ENCODE peak calls at places on chromosomes 7 and 10, in four cellular contexts. K is T-helper 2 cell; J is activated CD4-positive, alpha-beta T cell treated with anti-CD3 and anti-CD28 coated beads for 24 hours; Z is ELR. E is an unnamed sample.

GRCh38 chr10:37960738-37961137 is 15.7 kb downstream of the ZNF25 start:
- DNase-seq in K (no peak), J (no peak), Z (no peak), E (no peak)

GRCh38 chr10:49410365-49411074 is 14.6 kb upstream of the DRGX start:
- DNase-seq in K (no peak), J (no peak), Z (no peak), E (peak)

GRCh38 chr7:45147858-45148652 is 9.5 kb upstream of the RAMP3 start:
- DNase-seq in K (no peak), J (no peak), Z (no peak), E (no peak)

GRCh38 chr10:119203006-119203405 is 4.4 kb upstream of the GRK5 start:
- DNase-seq in K (no peak), J (no peak), Z (peak), E (peak)

GRCh38 chr10:90734415-90734814 is 123.4 kb downstream of the HTR7 start:
- DNase-seq in K (no peak), J (no peak), Z (no peak), E (no peak)

GRCh38 chr7:118104812-118105441 is 79.0 kb upstream of the LSM8 start:
- DNase-seq in K (no peak), J (no peak), Z (peak), E (peak)

GRCh38 chr7:13090959-13091358 is 403.5 kb downstream of the ARL4A start:
- DNase-seq in K (no peak), J (no peak), Z (no peak), E (no peak)

GRCh38 chr10:85138046-85138445 is 809.7 kb downstream of the CCSER2 start:
- DNase-seq in K (no peak), J (no peak), Z (no peak), E (no peak)

GRCh38 chr10:78852856-78853255 is 215.9 kb upstream of the ZMIZ1 start:
- DNase-seq in K (no peak), J (no peak), Z (peak), E (peak)

GRCh38 chr10:123766012-123766411 is 99.9 kb downstream of the GPR26 start:
- DNase-seq in K (no peak), J (no peak), Z (no peak), E (no peak)

GRCh38 chr7:17921891-17922416 is 18.3 kb downstream of the SNX13 start:
- DNase-seq in K (no peak), J (no peak), Z (no peak), E (no peak)

GRCh38 chr7:106152313-106152665 is 40.2 kb upstream of the SYPL1 start:
- DNase-seq in K (no peak), J (no peak), Z (no peak), E (no peak)

GRCh38 chr10:101134299-101135127 is 3.4 kb downstream of the TLX1 start:
- DNase-seq in K (no peak), J (no peak), Z (no peak), E (no peak)

GRCh38 chr10:28367865-28368541 is 65.1 kb upstream of the MPP7 start:
- DNase-seq in K (no peak), J (peak), Z (peak), E (no peak)

GRCh38 chr10:129058664-129059155 is 408.3 kb upstream of the MGMT start:
- DNase-seq in K (no peak), J (no peak), Z (no peak), E (no peak)

GRCh38 chr7:151844828-151845200 is 32.1 kb downstream of the PRKAG2 start:
- DNase-seq in K (no peak), J (no peak), Z (no peak), E (no peak)

GRCh38 chr10:89156161-89156560 is 51.0 kb downstream of the CH25H start:
- DNase-seq in K (no peak), J (no peak), Z (no peak), E (no peak)

GRCh38 chr10:116769791-116770190 is 27.4 kb upstream of the HSPA12A start:
- DNase-seq in K (no peak), J (no peak), Z (peak), E (no peak)

GRCh38 chr7:107103369-107103768 is 58.9 kb downstream of the PRKAR2B start:
- DNase-seq in K (no peak), J (no peak), Z (peak), E (peak)

GRCh38 chr7:24817339-24817738 is 60.1 kb upstream of the GSDME start:
- DNase-seq in K (no peak), J (no peak), Z (no peak), E (no peak)

GRCh38 chr10:73868655-73869195 is 5.6 kb downstream of the CAMK2G start:
- DNase-seq in K (no peak), J (no peak), Z (no peak), E (no peak)

GRCh38 chr7:48041665-48041995 is 6.3 kb downstream of the C7orf57 start:
- DNase-seq in K (no peak), J (no peak), Z (peak), E (peak)

GRCh38 chr7:158829021-158829341 is 328 bp downstream of the ESYT2 start:
- DNase-seq in K (no peak), J (peak), Z (peak), E (peak)